ENCODE peak calls at places on chromosomes 1 and 21, in ten cellular contexts. P is stimulated activated naive CD8-positive, alpha-beta T cell treated with anti-CD3 and anti-CD28 coated beads, Interleukin-15, Interleukin-2, amounts not matched to agents 100 U/mL and 50 U/mL, for 24 hours; O is GM20000; G is ecto neural progenitor cell; E is NCI-H2171 treated with DMSO at 0.1 percent for 48 hours; K is LoVo; B is GM13976; V is EH; W is stimulated activated CD4-positive, alpha-beta T cell treated with anti-CD3 and anti-CD28 coated beads, TNF-alpha, amount 100 ng/mL, for 4 hours; Q is naive thymus-derived CD4-positive, alpha-beta T cell. T is an unnamed sample.

GRCh38 chr1:85295006-85295431 is 18.6 kb upstream of the BCL10 start:
- DNase-seq in P (no peak), O (no peak), G (no peak), E (no peak), K (peak), B (no peak), V (peak), W (no peak), Q (no peak), T (no peak)

GRCh38 chr1:107664882-107665871 is 299.8 kb downstream of the VAV3 start:
- DNase-seq in P (no peak), O (no peak), G (no peak), E (no peak), K (no peak), B (no peak), V (no peak), W (no peak), Q (no peak), T (no peak)

GRCh38 chr1:39407889-39408640 is 83.4 kb upstream of the BMP8A start:
- DNase-seq in P (no peak), O (no peak), G (no peak), E (no peak), K (peak), B (no peak), V (no peak), W (no peak), Q (no peak), T (no peak)

GRCh38 chr1:185337221-185337620 is 20.2 kb upstream of the IVNS1ABP start:
- DNase-seq in P (no peak), O (no peak), G (no peak), E (no peak), K (no peak), B (no peak), V (peak), W (no peak), Q (no peak), T (no peak)

GRCh38 chr21:38223893-38224540 is 32.8 kb upstream of the KCNJ15 start:
- DNase-seq in P (no peak), O (no peak), G (no peak), E (no peak), K (no peak), B (no peak), V (no peak), W (no peak), Q (no peak), T (no peak)

GRCh38 chr1:184212649-184213314 is 161.3 kb downstream of the TSEN15 start:
- DNase-seq in P (no peak), O (peak), G (no peak), E (no peak), K (peak), B (no peak), V (peak), W (no peak), Q (no peak), T (no peak)

GRCh38 chr1:202479630-202480029 is 131.1 kb downstream of the PPP1R12B start:
- DNase-seq in P (no peak), O (no peak), G (no peak), E (no peak), K (no peak), B (no peak), V (no peak), W (no peak), Q (no peak), T (no peak)

GRCh38 chr1:30856260-30856790 is 52.2 kb downstream of the SDC3 start:
- DNase-seq in P (no peak), O (no peak), G (no peak), E (peak), K (no peak), B (no peak), V (peak), W (no peak), Q (no peak), T (peak)

GRCh38 chr1:227428803-227429202 is 110.5 kb upstream of the CDC42BPA start:
- DNase-seq in P (no peak), O (no peak), G (no peak), E (no peak), K (peak), B (no peak), V (peak), W (no peak), Q (no peak), T (no peak)

GRCh38 chr1:147808025-147808424 is 47.6 kb upstream of the GJA5 start:
- DNase-seq in P (no peak), O (no peak), G (no peak), E (no peak), K (no peak), B (no peak), V (peak), W (no peak), Q (no peak), T (no peak)

GRCh38 chr21:23162213-23162946 is 2164.2 kb downstream of the NCAM2 start:
- DNase-seq in P (no peak), O (no peak), G (no peak), E (no peak), K (no peak), B (no peak), V (no peak), W (no peak), Q (no peak), T (no peak)

GRCh38 chr1:28927442-28928305 is 13.3 kb downstream of the EPB41 start:
- DNase-seq in P (no peak), O (no peak), G (no peak), E (peak), K (peak), B (no peak), V (peak), W (no peak), Q (no peak), T (no peak)

GRCh38 chr21:36183144-36183795 is 26.6 kb downstream of the DOP1B start:
- DNase-seq in P (no peak), O (no peak), G (no peak), E (no peak), K (no peak), B (no peak), V (peak), W (no peak), Q (no peak), T (no peak)

GRCh38 chr1:37602750-37603694 is 7.3 kb upstream of the GNL2 start:
- DNase-seq in P (peak), O (peak), G (no peak), E (peak), K (peak), B (peak), V (peak), W (no peak), Q (peak), T (peak)

GRCh38 chr1:8540971-8541370 is 223.1 kb downstream of the SLC45A1 start:
- DNase-seq in P (no peak), O (no peak), G (no peak), E (no peak), K (no peak), B (no peak), V (no peak), W (no peak), Q (no peak), T (no peak)

GRCh38 chr1:218463194-218464156 is 118.3 kb downstream of the TGFB2 start:
- DNase-seq in P (no peak), O (no peak), G (no peak), E (no peak), K (no peak), B (no peak), V (peak), W (no peak), Q (no peak), T (no peak)

GRCh38 chr1:26280333-26281042 is 602 bp downstream of the SH3BGRL3 start:
- DNase-seq in P (peak), O (no peak), G (peak), E (no peak), K (no peak), B (peak), V (peak), W (no peak), Q (no peak), T (no peak)

GRCh38 chr1:228320394-228320793 is 86.2 kb downstream of the TRIM11 start:
- DNase-seq in P (no peak), O (no peak), G (no peak), E (peak), K (no peak), B (no peak), V (no peak), W (no peak), Q (no peak), T (no peak)

GRCh38 chr21:21029159-21029558 is 30.9 kb downstream of the NCAM2 start:
- DNase-seq in P (no peak), O (no peak), G (no peak), E (no peak), K (no peak), B (no peak), V (no peak), W (no peak), Q (no peak), T (no peak)

GRCh38 chr1:1420654-1421134 is 382 bp downstream of the ANKRD65 start:
- DNase-seq in P (no peak), O (peak), G (peak), E (no peak), K (no peak), B (no peak), V (no peak), W (no peak), Q (no peak), T (no peak)

GRCh38 chr1:24964811-24965570 is 34.9 kb upstream of the RUNX3 start:
- DNase-seq in P (peak), O (peak), G (no peak), E (no peak), K (no peak), B (peak), V (peak), W (peak), Q (peak), T (no peak)

GRCh38 chr21:39111928-39112327 is 71.3 kb downstream of the PSMG1 start:
- DNase-seq in P (no peak), O (no peak), G (no peak), E (no peak), K (no peak), B (no peak), V (no peak), W (no peak), Q (no peak), T (no peak)

GRCh38 chr1:27153549-27153886 is 1.4 kb downstream of the SLC9A1 start:
- DNase-seq in P (no peak), O (no peak), G (no peak), E (no peak), K (no peak), B (no peak), V (peak), W (no peak), Q (no peak), T (no peak)

GRCh38 chr1:53685272-53686051 is 53.5 kb downstream of the GLIS1 start:
- DNase-seq in P (no peak), O (no peak), G (no peak), E (no peak), K (no peak), B (no peak), V (peak), W (no peak), Q (no peak), T (no peak)

GRCh38 chr1:212013672-212014071 is 21.7 kb downstream of the INTS7 start:
- DNase-seq in P (no peak), O (no peak), G (no peak), E (no peak), K (no peak), B (no peak), V (no peak), W (no peak), Q (no peak), T (no peak)

GRCh38 chr1:80059940-80060339 is 1053.4 kb upstream of the ADGRL4 start:
- DNase-seq in P (no peak), O (no peak), G (no peak), E (no peak), K (no peak), B (no peak), V (no peak), W (no peak), Q (no peak), T (no peak)

GRCh38 chr1:170071378-170071777 is 3.1 kb downstream of the KIFAP3 start:
- DNase-seq in P (no peak), O (no peak), G (no peak), E (no peak), K (no peak), B (no peak), V (no peak), W (no peak), Q (no peak), T (no peak)

GRCh38 chr1:16926491-16927195 is 4.9 kb downstream of the CROCC start:
- DNase-seq in P (no peak), O (no peak), G (peak), E (no peak), K (no peak), B (no peak), V (no peak), W (no peak), Q (no peak), T (no peak)

GRCh38 chr1:100736324-100736723 is 16.8 kb downstream of the VCAM1 start:
- DNase-seq in P (no peak), O (no peak), G (no peak), E (no peak), K (no peak), B (no peak), V (peak), W (no peak), Q (no peak), T (no peak)

GRCh38 chr1:246435421-246436041 is 71.5 kb downstream of the SMYD3 start:
- DNase-seq in P (no peak), O (no peak), G (no peak), E (no peak), K (no peak), B (no peak), V (peak), W (no peak), Q (no peak), T (no peak)

GRCh38 chr1:40823345-40823744 is 38.8 kb downstream of the CITED4 start:
- DNase-seq in P (no peak), O (no peak), G (no peak), E (no peak), K (no peak), B (no peak), V (no peak), W (no peak), Q (no peak), T (no peak)

GRCh38 chr1:107936498-107937481 is 28.2 kb downstream of the VAV3 start:
- DNase-seq in P (peak), O (peak), G (no peak), E (peak), K (peak), B (no peak), V (peak), W (no peak), Q (no peak), T (no peak)

GRCh38 chr1:3917761-3918160 is 17.7 kb upstream of the C1orf174 start:
- DNase-seq in P (no peak), O (no peak), G (no peak), E (no peak), K (no peak), B (no peak), V (no peak), W (no peak), Q (no peak), T (no peak)

GRCh38 chr1:213962508-213962907 is 25.3 kb upstream of the PROX1 start:
- DNase-seq in P (no peak), O (no peak), G (no peak), E (no peak), K (no peak), B (no peak), V (no peak), W (no peak), Q (no peak), T (no peak)

GRCh38 chr1:25194576-25195020 is 37.7 kb downstream of the SYF2 start:
- DNase-seq in P (no peak), O (no peak), G (no peak), E (peak), K (no peak), B (no peak), V (no peak), W (no peak), Q (no peak), T (no peak)

GRCh38 chr1:1788646-1789431 is 10.6 kb upstream of the NADK start:
- DNase-seq in P (peak), O (no peak), G (peak), E (no peak), K (no peak), B (no peak), V (peak), W (no peak), Q (no peak), T (no peak)

GRCh38 chr1:246961939-246962373 is 30.2 kb upstream of the AHCTF1 start:
- DNase-seq in P (no peak), O (peak), G (no peak), E (no peak), K (no peak), B (no peak), V (peak), W (no peak), Q (no peak), T (no peak)

GRCh38 chr1:172270605-172271004 is 149.9 kb upstream of the C1orf105 start:
- DNase-seq in P (no peak), O (no peak), G (no peak), E (no peak), K (no peak), B (no peak), V (peak), W (no peak), Q (no peak), T (no peak)

GRCh38 chr21:44564099-44564498 is 5.5 kb upstream of the KRTAP10-3 start:
- DNase-seq in P (no peak), O (no peak), G (no peak), E (no peak), K (no peak), B (no peak), V (no peak), W (no peak), Q (no peak), T (no peak)

GRCh38 chr1:159942700-159943640 is 2.4 kb downstream of the IGSF9 start:
- DNase-seq in P (no peak), O (peak), G (no peak), E (no peak), K (no peak), B (no peak), V (no peak), W (no peak), Q (no peak), T (no peak)

T was measured in NCI-H1694.